ENCODE peak calls at places on chromosomes 16 and 17, in four cellular contexts. A is CD8-positive, alpha-beta T cell; L is SK-N-SH; I is tibial artery. F is an unnamed sample.

GRCh38 chr16:483351-484075 is 44.0 kb upstream of the CAPN15 start:
- DNase-seq in A (no peak), L (no peak), I (no peak), F (no peak)

GRCh38 chr17:50423553-50424159 is 2.4 kb upstream of the ACSF2 start:
- DNase-seq in A (no peak), I (peak), L (no peak), F (no peak)

GRCh38 chr16:24610421-24610765 is 71.0 kb downstream of the RBBP6 start:
- DNase-seq in I (no peak), L (no peak), A (no peak), F (no peak)

GRCh38 chr17:81018044-81018802 is 16.7 kb upstream of the BAIAP2 start:
- DNase-seq in L (no peak), A (no peak), I (no peak), F (no peak)

GRCh38 chr17:80872999-80873951 is 118.4 kb upstream of the CHMP6 start:
- DNase-seq in I (no peak), A (no peak), L (no peak), F (no peak)

GRCh38 chr17:44610871-44611270 is 45.4 kb upstream of the MEIOC start:
- DNase-seq in L (no peak), A (no peak), I (no peak), F (no peak)

GRCh38 chr16:10834766-10835165 is 16.2 kb upstream of the TVP23A start:
- DNase-seq in L (no peak), A (no peak), I (peak), F (no peak)

GRCh38 chr16:12305081-12305596 is 328.6 kb downstream of the SNX29 start:
- DNase-seq in I (no peak), A (no peak), L (no peak), F (no peak)

GRCh38 chr16:84032458-84033178 is 10.0 kb downstream of the SLC38A8 start:
- DNase-seq in A (no peak), L (no peak), I (no peak), F (no peak)

GRCh38 chr17:4940625-4941021 is 555 bp downstream of the RNF167 start:
- DNase-seq in A (no peak), I (no peak), L (no peak), F (no peak)

GRCh38 chr17:35291802-35292201 is 48.9 kb downstream of the SLFN5 start:
- DNase-seq in L (no peak), I (no peak), A (no peak), F (peak)

GRCh38 chr16:57824880-57825279 is 22.6 kb upstream of the KIFC3 start:
- DNase-seq in I (no peak), L (no peak), A (no peak), F (no peak)

GRCh38 chr17:80380068-80381061 is 34.6 kb upstream of the ENDOV start:
- DNase-seq in A (no peak), I (no peak), L (no peak), F (no peak)

GRCh38 chr17:57663326-57664070 is 81.6 kb downstream of the CCDC182 start:
- DNase-seq in L (peak), A (no peak), I (peak), F (no peak)

GRCh38 chr16:17452931-17453330 is 17.8 kb downstream of the XYLT1 start:
- DNase-seq in A (no peak), L (no peak), I (no peak), F (no peak)

GRCh38 chr16:77679901-77680300 is 42.4 kb upstream of the NUDT7 start:
- DNase-seq in A (no peak), L (no peak), I (no peak), F (peak)

GRCh38 chr17:73586153-73586906 is 57.9 kb downstream of the SDK2 start:
- DNase-seq in L (peak), A (no peak), I (no peak), F (no peak)

GRCh38 chr17:73586921-73587680 is 57.1 kb downstream of the SDK2 start:
- DNase-seq in A (no peak), L (peak), I (no peak), F (no peak)

GRCh38 chr17:73584987-73585386 is 59.3 kb downstream of the SDK2 start:
- DNase-seq in A (no peak), L (no peak), I (no peak), F (no peak)

GRCh38 chr17:73584049-73584448 is 60.2 kb downstream of the SDK2 start:
- DNase-seq in L (no peak), I (no peak), A (no peak), F (no peak)

GRCh38 chr17:73585583-73585982 is 58.7 kb downstream of the SDK2 start:
- DNase-seq in I (no peak), A (no peak), L (no peak), F (no peak)
- TF ChIP-seq CTCF in I (no peak), A (no peak), L (no peak), F (no peak)

DNA sequence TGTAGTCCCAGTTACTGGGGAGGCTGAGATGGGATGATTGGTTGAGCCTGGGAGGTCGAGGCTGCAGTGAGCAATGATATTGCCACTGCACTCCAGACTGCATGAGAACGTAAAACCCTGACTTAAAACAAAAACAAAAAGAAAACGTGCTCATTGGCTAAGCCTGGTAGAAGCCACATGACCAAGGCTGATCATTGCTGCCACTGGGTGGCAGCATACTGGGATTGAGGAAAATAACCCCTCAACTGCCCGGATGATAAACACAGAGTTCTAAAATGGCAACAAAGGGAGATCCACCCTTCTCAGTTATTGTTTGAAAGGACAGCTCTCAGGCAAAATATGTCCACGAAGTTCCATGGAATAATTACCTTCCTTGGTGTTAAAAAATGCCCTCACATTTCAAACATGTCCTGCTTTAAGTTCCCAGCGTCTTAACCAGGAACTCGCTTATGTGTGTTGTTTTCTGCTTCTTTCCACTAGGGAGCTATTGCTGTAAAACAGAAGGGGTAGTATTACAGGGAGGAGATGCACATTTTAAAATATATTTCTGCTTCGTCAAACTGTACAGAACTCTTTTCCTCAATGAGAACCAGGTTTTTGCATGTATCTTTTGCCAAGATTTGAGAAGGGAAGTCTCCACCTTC is 675.3 kb downstream of the MAF start:
- DNase-seq in L (peak), I (no peak), A (no peak), F (no peak)
- TF ChIP-seq CTCF in L (peak), I (peak), A (no peak), F (no peak)

GRCh38 chr16:49048557-49048956 is 233.1 kb downstream of the CBLN1 start:
- DNase-seq in L (no peak), A (no peak), I (no peak), F (no peak)
- TF ChIP-seq CTCF in L (no peak), A (no peak), I (no peak), F (no peak)

GRCh38 chr16:50265260-50265659 is 1.1 kb upstream of the ADCY7 start:
- DNase-seq in A (no peak), L (peak), I (peak), F (no peak)
- TF ChIP-seq CTCF in A (peak), L (peak), I (no peak), F (peak)

DNA sequence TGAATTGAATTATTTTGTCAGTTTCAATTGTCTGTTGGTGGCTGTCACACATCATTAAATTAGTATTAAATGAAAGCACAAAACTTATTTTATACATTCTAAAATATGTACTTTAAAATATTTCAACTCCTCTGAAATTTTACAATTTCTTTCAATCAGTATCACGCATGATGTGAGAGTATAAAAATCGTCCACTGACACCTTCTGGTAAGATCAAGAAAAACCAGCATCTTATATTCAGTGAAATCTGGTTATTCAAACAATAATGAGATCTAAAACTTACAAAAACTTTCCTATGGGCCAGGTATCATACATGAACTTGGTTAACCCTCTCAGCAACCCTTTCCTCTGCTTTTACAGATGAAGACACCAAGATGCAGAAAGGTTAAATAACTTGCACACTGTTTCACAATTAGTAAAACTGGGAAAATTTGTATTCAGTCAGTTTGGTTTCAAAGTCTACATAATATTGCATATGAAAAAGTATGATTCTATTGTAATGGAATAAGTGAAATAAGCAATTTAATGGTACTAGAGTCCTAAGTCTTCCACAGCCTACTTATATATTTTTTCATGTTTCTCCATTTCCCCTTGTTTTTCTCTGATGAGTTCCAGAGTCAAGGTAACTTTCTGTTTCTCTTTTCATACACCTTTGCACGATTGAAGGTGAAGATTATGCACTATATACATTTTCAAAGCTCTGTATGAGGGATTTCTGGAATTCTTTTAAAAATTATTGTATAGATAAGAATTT is 58.7 kb downstream of the EFCAB5 start:
- DNase-seq in L (no peak), A (no peak), I (no peak), F (no peak)
- TF ChIP-seq CTCF in L (peak), A (no peak), I (no peak), F (peak)

GRCh38 chr16:85798901-85799496 is 345 bp downstream of the EMC8 start:
- DNase-seq in L (peak), A (peak), I (no peak), F (no peak)
- TF ChIP-seq CTCF in L (peak), A (no peak), I (no peak), F (no peak)

DNA sequence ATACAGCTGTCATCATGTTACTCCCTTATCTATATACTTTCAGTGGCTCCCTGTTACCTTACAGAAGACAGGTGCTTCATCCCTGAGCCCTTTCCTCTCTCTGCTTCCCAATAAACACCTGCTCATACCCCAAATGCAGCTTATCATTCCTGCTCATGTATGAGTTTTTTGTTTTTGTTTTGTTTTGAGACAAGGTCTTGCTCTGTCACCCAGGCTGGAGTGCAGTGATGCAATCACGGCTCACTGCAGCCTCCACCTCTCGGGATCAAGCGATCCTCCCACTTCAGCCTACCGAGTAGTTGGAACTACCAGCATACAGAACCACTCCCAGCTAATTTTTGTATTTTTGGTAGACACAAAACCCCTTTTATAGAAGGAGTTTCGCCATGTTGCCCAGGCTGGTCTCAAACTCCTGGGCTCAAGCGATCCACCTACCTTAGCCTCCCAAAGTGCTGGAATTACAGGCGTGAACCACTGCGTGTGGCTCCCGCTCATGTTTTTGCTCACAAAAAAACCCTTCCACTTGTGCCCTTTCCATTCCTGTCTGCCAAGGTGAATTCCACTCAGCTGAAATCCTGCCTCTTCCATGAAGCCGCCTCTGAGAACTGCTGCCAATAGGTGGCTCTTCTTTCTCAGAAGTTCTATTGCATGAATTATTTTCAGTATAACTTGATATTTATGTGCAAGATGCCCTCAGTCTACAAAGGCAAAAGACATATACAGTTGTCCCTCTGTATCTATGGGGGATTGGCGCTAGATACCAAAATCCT is 7.9 kb upstream of the RNF157 start:
- DNase-seq in L (no peak), I (no peak), A (no peak), F (no peak)
- TF ChIP-seq CTCF in L (peak), I (no peak), A (no peak), F (peak)

DNA sequence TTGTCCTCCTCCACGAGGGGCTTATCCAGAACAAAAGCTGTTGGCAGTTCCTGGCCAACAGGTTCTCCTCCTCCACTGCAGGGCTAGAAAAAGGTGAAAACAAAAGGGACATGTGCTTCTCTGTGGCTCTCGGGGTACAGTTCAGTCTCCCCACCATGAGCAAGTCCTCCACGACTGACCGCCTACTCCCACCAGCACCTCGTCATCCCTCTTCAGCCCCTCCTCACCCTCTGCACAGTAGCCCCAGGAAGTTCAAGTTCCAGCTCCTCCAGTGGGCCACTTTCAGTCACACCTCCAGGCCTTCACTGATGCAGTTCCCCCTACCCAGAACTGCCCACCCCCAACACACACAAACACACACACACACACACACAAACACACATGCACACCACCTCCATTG is 19.4 kb downstream of the KRT9 start:
- DNase-seq in A (no peak), I (no peak), L (no peak), F (no peak)
- TF ChIP-seq CTCF in A (no peak), I (no peak), L (no peak), F (no peak)

GRCh38 chr16:68367034-68367433 is 56.2 kb downstream of the PRMT7 start:
- DNase-seq in A (no peak), I (no peak), L (peak), F (peak)
- TF ChIP-seq CTCF in A (peak), I (no peak), L (peak), F (peak)

F was measured in AG09319.